ENCODE peak calls at places on chromosomes 6 and 20, in five cellular contexts. V, L, U, N and I are unnamed samples.

GRCh38 chr20:16415079-16415478 is 158.2 kb downstream of the KIF16B start:
- DNase-seq in N (no peak), V (no peak), L (no peak), U (no peak), I (no peak)

GRCh38 chr20:1171461-1172093 is 13.2 kb downstream of the TMEM74B start:
- DNase-seq in N (no peak), U (peak; percentile 18), V (no peak), L (no peak), I (no peak)

GRCh38 chr20:20759132-20759531 is 46.7 kb upstream of the RALGAPA2 start:
- DNase-seq in L (no peak), V (no peak), U (no peak), N (no peak), I (no peak)

GRCh38 chr20:33584976-33585375 is 77.2 kb upstream of the C20orf144 start:
- DNase-seq in L (no peak), N (no peak), V (no peak), U (peak; percentile 49), I (no peak)

GRCh38 chr20:9087531-9088217 is 18.8 kb downstream of the PLCB4 start:
- DNase-seq in V (no peak), U (no peak), N (no peak), L (no peak), I (no peak)

GRCh38 chr20:35978041-35978513 is 9.7 kb downstream of the CNBD2 start:
- DNase-seq in L (no peak), U (no peak), V (no peak), N (no peak), I (no peak)

GRCh38 chr20:37890643-37891042 is 12.3 kb upstream of the VSTM2L start:
- DNase-seq in L (no peak), U (no peak), N (no peak), V (no peak), I (no peak)

GRCh38 chr6:133503330-133503729 is 262.2 kb downstream of the EYA4 start:
- DNase-seq in U (peak; percentile 56), L (no peak), V (no peak), N (no peak), I (no peak)

GRCh38 chr6:135291288-135292116 is 110.4 kb downstream of the MYB start:
- DNase-seq in U (peak; percentile 74), V (no peak), N (no peak), L (no peak), I (no peak)

GRCh38 chr6:63644668-63645326 is 9.2 kb downstream of the PHF3 start:
- DNase-seq in L (no peak), N (no peak), V (peak; percentile 30), U (peak; percentile 81), I (no peak)

GRCh38 chr6:138007014-138007472 is 100.2 kb downstream of the PERP start:
- DNase-seq in L (no peak), V (no peak), U (peak; percentile 48), N (no peak), I (peak; percentile 31)

GRCh38 chr20:4233520-4233919 is 218.2 kb upstream of the RNF24 start:
- DNase-seq in N (no peak), U (no peak), V (no peak), L (no peak), I (no peak)

GRCh38 chr6:34305982-34306702 is 57.3 kb upstream of the SMIM29 start:
- DNase-seq in V (no peak), N (peak; percentile 44), L (no peak), U (peak; percentile 72), I (no peak)

GRCh38 chr6:109506314-109506713 is 23.3 kb upstream of the ZBTB24 start:
- DNase-seq in V (no peak), L (no peak), N (no peak), U (no peak), I (no peak)

GRCh38 chr6:156660389-156660788 is 116.8 kb upstream of the ARID1B start:
- DNase-seq in V (no peak), L (no peak), N (no peak), U (no peak), I (no peak)

GRCh38 chr6:156657311-156657710 is 119.9 kb upstream of the ARID1B start:
- DNase-seq in L (no peak), V (no peak), N (peak; percentile 34), U (peak; percentile 15), I (no peak)

GRCh38 chr6:156659317-156660198 is 117.6 kb upstream of the ARID1B start:
- DNase-seq in U (no peak), L (no peak), N (no peak), V (no peak), I (no peak)

GRCh38 chr6:156658596-156659316 is 118.4 kb upstream of the ARID1B start:
- DNase-seq in U (peak; percentile 48), L (no peak), N (no peak), V (no peak), I (no peak)

GRCh38 chr6:156658186-156658585 is 119.0 kb upstream of the ARID1B start:
- DNase-seq in V (no peak), N (no peak), L (no peak), U (peak; percentile 98), I (no peak)
- H3K4me3 ChIP-seq in V (no peak overlapping the region), N (peak overlapping the region; percentile 3), L (no peak overlapping the region), U (no peak overlapping the region), I (no peak overlapping the region)

DNA sequence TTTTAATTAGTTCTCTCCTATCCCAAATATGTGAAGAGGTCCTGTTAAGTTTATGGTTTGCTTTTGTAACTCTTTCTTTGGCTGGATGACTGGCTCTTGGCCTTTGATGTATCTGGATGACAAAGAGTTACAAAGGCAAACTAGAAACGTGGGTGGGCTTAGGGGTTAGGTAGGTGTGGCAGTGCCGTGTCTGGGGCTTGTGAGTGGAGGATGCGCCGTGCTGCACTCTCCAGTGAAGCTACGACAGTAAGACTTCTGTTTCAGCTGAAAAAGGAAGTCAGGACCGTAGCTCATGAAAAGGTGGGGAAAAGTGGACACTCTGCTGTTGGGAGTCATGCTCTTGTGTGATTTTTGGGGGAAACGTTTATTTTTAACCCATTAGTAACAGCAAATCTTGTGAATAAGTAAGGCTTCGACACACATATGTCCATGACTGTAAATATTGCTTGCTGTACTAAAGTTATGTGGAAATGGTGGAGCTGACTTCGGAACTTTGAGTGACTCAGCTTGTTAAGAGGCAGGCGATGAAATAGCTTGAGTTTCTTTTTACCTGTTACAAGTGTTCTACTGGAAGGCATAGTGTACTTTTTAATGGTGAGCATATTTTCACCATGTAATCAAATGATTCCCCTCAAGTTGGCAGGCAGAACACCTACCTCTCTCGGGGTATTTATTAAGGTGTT is 45.6 kb downstream of the DUSP22 start:
- DNase-seq in L (no peak), N (no peak), V (no peak), U (no peak), I (no peak)
- H3K4me3 ChIP-seq in L (no peak overlapping the region), N (no peak overlapping the region), V (no peak overlapping the region), U (no peak overlapping the region), I (no peak overlapping the region)

DNA sequence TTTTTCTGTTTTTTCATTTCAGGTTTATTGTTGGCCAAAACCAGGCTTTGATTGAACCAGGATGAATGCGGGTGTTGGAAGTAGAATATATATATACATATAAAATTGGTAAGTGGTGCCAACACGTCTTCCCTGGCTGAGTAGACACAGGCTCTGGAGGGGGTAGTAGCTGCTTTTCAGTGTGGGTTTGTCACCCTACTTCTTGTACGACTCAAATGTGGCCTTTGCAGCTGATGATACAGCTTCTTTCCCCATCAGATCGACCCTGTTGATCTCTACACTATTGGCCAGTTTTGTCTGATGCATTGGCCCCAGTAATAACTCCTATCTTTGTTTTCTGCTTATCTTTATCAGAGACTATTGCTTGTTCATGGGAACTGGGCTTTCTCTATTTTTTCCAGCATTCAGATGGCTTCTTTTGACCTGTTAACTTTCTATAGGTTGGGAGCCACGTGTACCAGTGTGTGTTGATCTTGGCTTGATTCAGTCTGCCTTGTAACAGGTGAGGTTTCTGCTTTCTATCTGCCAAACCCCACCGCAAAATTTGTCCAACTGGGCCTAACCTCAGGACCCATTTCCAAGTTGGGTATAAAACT is 2.7 kb upstream of the ZNFX1 start:
- DNase-seq in U (no peak), V (no peak), L (no peak), N (no peak), I (no peak)
- H3K4me3 ChIP-seq in U (peak overlapping the region; percentile 86), V (peak overlapping the region; percentile 94), L (peak overlapping the region; percentile 97), N (peak overlapping the region; percentile 87), I (peak overlapping the region; percentile 72)

GRCh38 chr20:51536116-51537069 is 6.1 kb downstream of the NFATC2 start:
- DNase-seq in V (no peak), U (no peak), L (no peak), N (no peak), I (no peak)
- H3K4me3 ChIP-seq in V (no peak overlapping the region), U (no peak overlapping the region), L (no peak overlapping the region), N (no peak overlapping the region), I (no peak overlapping the region)

DNA sequence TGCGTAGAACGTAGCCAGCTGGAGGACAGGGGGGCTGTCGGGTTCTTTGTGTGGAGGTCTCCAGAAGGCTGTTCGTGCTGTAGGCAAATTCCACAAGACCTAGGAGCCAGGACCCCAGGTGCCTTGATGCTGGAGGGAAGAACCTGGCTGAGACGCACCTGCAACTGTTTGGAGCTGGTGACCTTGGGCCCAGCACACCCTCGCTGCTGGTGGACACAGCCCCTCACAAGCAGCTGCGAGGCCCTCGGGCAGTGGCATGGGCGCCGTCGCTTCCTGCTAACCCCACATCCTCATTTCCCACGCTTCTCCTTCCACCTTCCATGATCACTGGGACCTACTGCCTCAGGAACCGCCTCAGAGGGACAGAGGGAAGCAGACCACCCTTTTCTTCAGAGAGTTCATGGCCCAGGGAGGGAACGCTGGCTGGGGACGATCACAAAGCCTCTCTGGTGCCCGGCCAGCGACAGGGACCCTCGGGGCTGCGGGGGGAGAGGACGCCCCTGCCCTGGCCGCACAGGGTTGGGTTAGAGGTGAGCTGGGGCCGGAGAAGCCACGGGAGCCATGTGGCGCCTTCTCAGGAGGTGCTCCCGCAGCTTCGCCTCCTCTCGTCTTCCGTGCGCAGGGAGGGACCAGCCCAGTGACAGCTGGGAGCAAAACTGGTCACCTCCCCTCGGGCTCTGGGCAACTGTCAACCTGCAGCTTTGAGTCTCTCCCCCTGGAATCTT is 18.4 kb downstream of the DLL1 start:
- DNase-seq in L (no peak), V (no peak), U (no peak), N (no peak), I (no peak)
- H3K4me3 ChIP-seq in L (no peak overlapping the region), V (peak overlapping the region; percentile 26), U (no peak overlapping the region), N (no peak overlapping the region), I (no peak overlapping the region)